ENCODE peak calls at places on chromosomes 1 and 21, in four cellular contexts. One of them, this sample, is unnamed.

GRCh38 chr1:210496063-210496462 is 167.4 kb downstream of the HHAT start:
- DNase-seq in caudate nucleus: no peak
- DNase-seq in left ventricle myocardium inferior: peak
- DNase-seq in iPS-NIHi11: no peak
- DNase-seq in this sample: no peak

GRCh38 chr1:15706751-15707150 is 22.6 kb downstream of the PLEKHM2 start:
- DNase-seq in iPS-NIHi11: no peak
- DNase-seq in caudate nucleus: no peak
- DNase-seq in left ventricle myocardium inferior: no peak
- DNase-seq in this sample: no peak

GRCh38 chr21:24594082-24594481 is 1013.2 kb downstream of the MRPL39 start:
- DNase-seq in caudate nucleus: no peak
- DNase-seq in left ventricle myocardium inferior: no peak
- DNase-seq in iPS-NIHi11: no peak
- DNase-seq in this sample: no peak

GRCh38 chr1:163202833-163203451 is at the start of gene RGS5:
- DNase-seq in iPS-NIHi11: peak
- DNase-seq in caudate nucleus: no peak
- DNase-seq in left ventricle myocardium inferior: no peak
- DNase-seq in this sample: no peak

GRCh38 chr1:1290238-1290731 is 10.0 kb downstream of the SCNN1D start:
- DNase-seq in caudate nucleus: no peak
- DNase-seq in left ventricle myocardium inferior: peak
- DNase-seq in iPS-NIHi11: peak
- DNase-seq in this sample: peak

GRCh38 chr1:64236584-64236983 is 33.2 kb downstream of the UBE2U start:
- DNase-seq in iPS-NIHi11: no peak
- DNase-seq in left ventricle myocardium inferior: no peak
- DNase-seq in caudate nucleus: no peak
- DNase-seq in this sample: no peak

GRCh38 chr1:1436634-1437032 is 1.1 kb downstream of the VWA1 start:
- DNase-seq in left ventricle myocardium inferior: no peak
- DNase-seq in caudate nucleus: no peak
- DNase-seq in iPS-NIHi11: no peak
- DNase-seq in this sample: no peak

GRCh38 chr1:154419620-154420020 is 14.5 kb downstream of the IL6R start:
- DNase-seq in caudate nucleus: no peak
- DNase-seq in iPS-NIHi11: no peak
- DNase-seq in left ventricle myocardium inferior: peak
- DNase-seq in this sample: no peak

GRCh38 chr1:20785907-20786309 is 1.2 kb downstream of the HP1BP3 start:
- DNase-seq in iPS-NIHi11: no peak
- DNase-seq in left ventricle myocardium inferior: no peak
- DNase-seq in caudate nucleus: no peak
- DNase-seq in this sample: no peak

This sample was measured in activated CD4-positive, alpha-beta T cell treated with anti-CD3 and anti-CD28 coated beads, Interleukin-2, amount 50 U/mL, for 4 hours.